ENCODE peak calls at places on chromosomes 7 and 10, in ten cellular contexts. C, A, S, P, N, X, U, M, R and B are unnamed samples.

GRCh38 chr10:71241114-71241898 is 28.9 kb downstream of the UNC5B start:
- DNase-seq in U (no peak), A (peak; percentile 60), P (no peak), S (peak; percentile 83), R (no peak), N (peak; percentile 74), X (no peak), C (no peak), M (no peak), B (no peak)

GRCh38 chr7:107085180-107085579 is 40.7 kb downstream of the PRKAR2B start:
- DNase-seq in P (no peak), S (no peak), A (no peak), M (no peak), C (no peak), N (no peak), R (no peak), U (no peak), X (no peak), B (no peak)

GRCh38 chr10:131211146-131211545 is 100.4 kb downstream of the TCERG1L start:
- DNase-seq in P (no peak), N (no peak), U (no peak), X (no peak), C (no peak), R (no peak), M (peak; percentile 12), A (no peak), S (no peak), B (no peak)

GRCh38 chr10:102555781-102556328 is 52.1 kb downstream of the SUFU start:
- DNase-seq in M (no peak), A (peak; percentile 94), R (peak; percentile 68), S (peak; percentile 88), U (no peak), P (peak; percentile 5), N (peak; percentile 40), X (no peak), C (no peak), B (no peak)

GRCh38 chr10:89043052-89043451 is 52.5 kb downstream of the FAS start:
- DNase-seq in A (no peak), X (no peak), P (peak; percentile 62), R (no peak), U (no peak), M (no peak), S (no peak), C (no peak), N (no peak), B (no peak)

GRCh38 chr7:272108-272615 is 17.8 kb upstream of the FOXL3 start:
- DNase-seq in R (no peak), S (no peak), X (no peak), U (no peak), P (no peak), C (no peak), A (no peak), M (no peak), N (no peak), B (no peak)

GRCh38 chr7:116426428-116427156 is 72.9 kb upstream of the CAV2 start:
- DNase-seq in M (no peak), P (peak; percentile 70), R (peak; percentile 76), N (peak; percentile 88), X (no peak), U (peak; percentile 93), A (peak; percentile 88), C (no peak), S (peak; percentile 87), B (no peak)

GRCh38 chr7:27112960-27113949 is 10.8 kb upstream of the HOXA2 start:
- DNase-seq in S (peak; percentile 94), P (no peak), M (peak; percentile 76), X (no peak), R (peak; percentile 85), C (no peak), U (peak; percentile 60), N (peak; percentile 71), A (no peak), B (no peak)

GRCh38 chr10:100733319-100733718 is 12.1 kb upstream of the PAX2 start:
- DNase-seq in S (no peak), X (no peak), P (no peak), M (no peak), R (no peak), N (no peak), C (no peak), A (no peak), U (no peak), B (no peak)

GRCh38 chr7:16989883-16990413 is 108.2 kb upstream of the AGR3 start:
- DNase-seq in P (peak; percentile 95), U (peak; percentile 75), N (peak; percentile 74), M (no peak), C (no peak), A (peak; percentile 71), R (peak; percentile 94), S (peak; percentile 77), X (no peak), B (no peak)

GRCh38 chr10:11325817-11326216 is 285.6 kb downstream of the USP6NL start:
- DNase-seq in R (no peak), U (no peak), M (no peak), P (peak; percentile 80), N (peak; percentile 79), A (peak; percentile 75), S (peak; percentile 60), C (no peak), X (no peak), B (no peak)

GRCh38 chr10:127978481-127978880 is 71.6 kb downstream of the PTPRE start:
- DNase-seq in X (no peak), P (no peak), C (no peak), S (no peak), N (no peak), R (no peak), A (no peak), U (no peak), M (peak; percentile 7), B (no peak)

GRCh38 chr10:127976286-127976685 is 69.4 kb downstream of the PTPRE start:
- DNase-seq in R (no peak), M (peak; percentile 9), S (peak; percentile 49), P (peak; percentile 65), C (no peak), N (peak; percentile 64), X (no peak), U (no peak), A (peak; percentile 41), B (no peak)

GRCh38 chr10:127976701-127977367 is 69.9 kb downstream of the PTPRE start:
- DNase-seq in N (peak; percentile 79), M (peak; percentile 4), U (no peak), R (peak; percentile 41), P (no peak), A (no peak), C (no peak), X (no peak), S (peak; percentile 75), B (no peak)

GRCh38 chr10:127979017-127979416 is 72.1 kb downstream of the PTPRE start:
- DNase-seq in P (no peak), M (peak; percentile 3), C (no peak), S (no peak), X (no peak), R (no peak), A (no peak), N (peak; percentile 88), U (no peak), B (no peak)

GRCh38 chr10:127977368-127978009 is 70.6 kb downstream of the PTPRE start:
- DNase-seq in R (peak; percentile 81), C (no peak), P (peak; percentile 61), S (peak; percentile 86), N (peak; percentile 97), A (peak; percentile 81), X (no peak), M (peak; percentile 29), U (no peak), B (no peak)
- H2AFZ ChIP-seq in R (peak overlapping the region; percentile 77), C (no peak overlapping the region), P (no peak overlapping the region), S (peak overlapping the region; percentile 37), N (no peak overlapping the region), A (peak overlapping the region; percentile 71), X (peak overlapping the region; percentile 61), M (no peak overlapping the region), U (no peak overlapping the region), B (no peak overlapping the region)

GRCh38 chr7:73941836-73942551 is 81.0 kb downstream of the TMEM270 start:
- DNase-seq in C (no peak), A (peak; percentile 80), X (no peak), S (peak; percentile 85), R (peak; percentile 52), U (no peak), N (no peak), P (peak; percentile 30), M (no peak), B (no peak)
- H3K9me3 ChIP-seq in C (no peaks in the 10 kb centered on the region), A (peaks cover 4% of the 10 kb centered on the region), X (peaks cover 12% of the 10 kb centered on the region), S (no peaks in the 10 kb centered on the region), R (peaks cover 7% of the 10 kb centered on the region), U (peaks cover 3% of the 10 kb centered on the region), N (peaks cover 10% of the 10 kb centered on the region), P (no peaks in the 10 kb centered on the region), M (no peaks in the 10 kb centered on the region), B (peaks cover 22% of the 10 kb centered on the region)

GRCh38 chr10:132447446-132448247 is 50.6 kb downstream of the PWWP2B start:
- DNase-seq in M (peak; percentile 75), U (no peak), C (no peak), X (no peak), N (peak; percentile 92), R (peak; percentile 97), P (peak; percentile 99), S (peak; percentile 93), A (no peak), B (no peak)
- H3K9ac ChIP-seq in M (no peak overlapping the region), U (peak overlapping the region; percentile 85), C (peak overlapping the region; percentile 53), X (no peak overlapping the region), N (peak overlapping the region; percentile 81), R (peak overlapping the region; percentile 78), P (peak overlapping the region; percentile 52), S (no peak overlapping the region), A (no peak overlapping the region), B (peak overlapping the region; percentile 64)

DNA sequence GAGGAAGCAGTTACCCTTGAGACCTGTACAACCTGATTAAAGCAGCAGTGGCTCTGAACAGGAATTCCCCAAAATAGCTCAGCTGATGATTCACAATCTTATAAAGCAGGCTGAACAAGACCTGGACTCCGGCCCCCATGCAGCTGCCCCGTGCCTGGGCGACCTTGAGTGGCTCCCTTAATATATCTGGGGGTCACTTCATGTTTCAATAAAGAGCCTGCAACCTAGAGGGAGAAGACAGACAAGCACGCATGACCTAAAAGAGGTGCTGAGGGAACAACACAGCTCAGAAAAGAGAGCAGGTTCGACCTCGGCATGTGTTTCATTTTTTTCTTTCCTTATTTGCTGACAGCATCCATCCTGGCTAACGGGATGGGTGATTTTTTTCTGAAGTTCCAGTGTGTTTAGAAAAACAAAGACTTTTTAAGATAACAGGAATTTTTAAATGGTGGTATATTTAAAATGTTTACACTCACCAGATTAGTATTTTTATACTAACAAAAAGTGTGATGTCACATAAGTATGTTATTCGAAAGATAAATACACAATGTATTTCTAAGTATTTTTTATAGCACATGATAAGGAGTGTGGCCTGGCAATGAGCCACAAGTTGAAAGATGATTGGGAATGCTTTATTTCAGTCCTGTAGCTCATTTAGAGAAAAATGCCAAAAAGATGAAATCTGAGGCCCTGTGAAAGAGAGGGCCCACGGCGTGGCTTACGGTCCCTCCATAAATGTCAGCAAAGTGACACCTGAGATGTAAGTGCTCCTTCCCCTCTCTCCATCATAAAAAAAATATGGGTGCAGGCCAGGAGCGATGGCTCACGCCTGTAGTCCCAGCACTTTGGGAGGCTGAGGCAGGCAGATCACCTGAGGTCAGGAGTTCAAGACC is 161.3 kb downstream of the SLIT1 start:
- DNase-seq in S (peak; percentile 89), M (no peak), A (peak; percentile 67), U (no peak), C (peak; percentile 28), N (peak; percentile 29), P (peak; percentile 63), R (peak; percentile 70), X (no peak), B (peak; percentile 84)
- H2AFZ ChIP-seq in S (no peak overlapping the region), M (no peak overlapping the region), A (peak overlapping the region; percentile 44), U (peak overlapping the region; percentile 45), C (peak overlapping the region; percentile 29), N (no peak overlapping the region), P (no peak overlapping the region), R (no peak overlapping the region), X (no peak overlapping the region), B (peak overlapping the region; percentile 10)